ENCODE peak calls at places on chromosomes 4 and X, in ten cellular contexts. V is PC-9, C is mesothelial cell of epicardium, D is OCI-LY7, W is neural crest cell, G is lower leg skin, N is left ventricle myocardium inferior, H is uterus, Z is AG10803, L is body of pancreas. T is an unnamed sample.

GRCh38 chrX:39619182-39620009 is 478.4 kb downstream of the BCOR start:
- DNase-seq in V (no peak), D (no peak), C (no peak), W (no peak), G (no peak), N (no peak), L (peak; percentile 75), Z (no peak), H (no peak), T (no peak)

GRCh38 chrX:50106051-50106450 is 94.8 kb downstream of the AKAP4 start:
- DNase-seq in D (no peak), V (no peak), H (no peak), N (no peak), W (no peak), G (no peak), L (no peak), C (no peak), Z (no peak), T (no peak)

GRCh38 chrX:23493941-23494374 is 159.3 kb downstream of the PTCHD1 start:
- DNase-seq in G (no peak), H (no peak), L (peak; percentile 63), Z (no peak), W (no peak), C (no peak), V (peak; percentile 73), D (peak; percentile 5), N (no peak), T (no peak)

GRCh38 chrX:119734897-119735339 is 23.5 kb upstream of the SOWAHD start:
- DNase-seq in G (no peak), H (no peak), Z (peak; percentile 9), L (peak; percentile 50), C (no peak), W (no peak), N (peak; percentile 66), D (no peak), V (no peak), T (no peak)

GRCh38 chr4:53937918-53938317 is 126.5 kb downstream of the CHIC2 start:
- DNase-seq in C (no peak), H (peak; percentile 42), Z (peak; percentile 44), V (no peak), W (no peak), N (no peak), G (no peak), L (no peak), D (no peak), T (no peak)

GRCh38 chr4:145285928-145286327 is 105.5 kb upstream of the OTUD4 start:
- DNase-seq in L (no peak), C (no peak), D (no peak), Z (peak; percentile 32), W (no peak), G (no peak), V (no peak), H (no peak), N (no peak), T (no peak)

GRCh38 chr4:150127757-150128156 is 49.5 kb downstream of the DCLK2 start:
- DNase-seq in N (no peak), G (no peak), D (no peak), H (no peak), L (no peak), W (no peak), Z (no peak), V (no peak), C (no peak), T (no peak)

GRCh38 chrX:123884809-123885408 is 25.1 kb downstream of the XIAP start:
- DNase-seq in W (peak; percentile 8), C (no peak), Z (peak; percentile 52), D (peak; percentile 69), G (no peak), L (peak; percentile 60), N (no peak), V (peak; percentile 66), H (no peak), T (no peak)

GRCh38 chr4:145041378-145041777 is 56.6 kb downstream of the ANAPC10 start:
- DNase-seq in V (no peak), G (no peak), N (no peak), Z (no peak), H (no peak), D (peak; percentile 66), W (no peak), L (no peak), C (no peak), T (peak; percentile 53)

GRCh38 chr4:71945791-71946190 is 86.0 kb upstream of the NPFFR2 start:
- DNase-seq in H (no peak), N (no peak), C (no peak), W (no peak), V (no peak), Z (no peak), G (no peak), D (no peak), L (no peak), T (no peak)

GRCh38 chr4:5893013-5893580 is at the start of gene CRMP1:
- DNase-seq in D (no peak), N (no peak), H (no peak), G (no peak), C (no peak), Z (no peak), V (no peak), W (peak; percentile 55), L (no peak), T (no peak)

GRCh38 chr4:174912919-174913543 is 5.1 kb upstream of the ADAM29 start:
- DNase-seq in N (no peak), H (no peak), C (no peak), D (no peak), W (no peak), Z (no peak), L (no peak), V (no peak), G (no peak), T (no peak)

GRCh38 chr4:153407906-153408305 is 58.3 kb upstream of the TMEM131L start:
- DNase-seq in H (no peak), Z (no peak), C (no peak), D (no peak), L (no peak), W (no peak), N (no peak), V (no peak), G (no peak), T (no peak)

GRCh38 chr4:176380352-176381157 is 60.8 kb downstream of the SPCS3 start:
- DNase-seq in W (no peak), L (no peak), N (no peak), G (no peak), Z (no peak), H (no peak), V (no peak), D (no peak), C (no peak), T (no peak)

GRCh38 chrX:85052636-85053343 is 49.1 kb downstream of the APOOL start:
- DNase-seq in C (no peak), D (peak; percentile 1), N (no peak), V (peak; percentile 60), L (no peak), G (no peak), Z (peak; percentile 78), W (no peak), H (no peak), T (no peak)

GRCh38 chrX:101449279-101449678 is 36.0 kb upstream of the ARMCX4 start:
- DNase-seq in D (no peak), Z (no peak), H (no peak), N (no peak), G (no peak), C (no peak), V (no peak), W (no peak), L (no peak), T (no peak)

GRCh38 chrX:11530621-11531020 is 135.1 kb downstream of the ARHGAP6 start:
- DNase-seq in C (no peak), V (no peak), Z (peak; percentile 25), N (no peak), W (no peak), D (no peak), H (no peak), L (no peak), G (no peak), T (no peak)

GRCh38 chr4:133190098-133190497 is 41.0 kb downstream of the PCDH10 start:
- DNase-seq in C (no peak), D (no peak), Z (no peak), H (no peak), V (no peak), G (no peak), L (no peak), N (no peak), W (no peak), T (no peak)

GRCh38 chrX:47752685-47753084 is 84.0 kb upstream of the ZNF81 start:
- DNase-seq in G (no peak), V (no peak), W (no peak), H (no peak), L (no peak), Z (no peak), C (no peak), D (no peak), N (no peak), T (no peak)

GRCh38 chr4:65007841-65008439 is 598.7 kb upstream of the TECRL start:
- DNase-seq in G (no peak), L (peak; percentile 13), D (peak; percentile 53), C (no peak), H (no peak), V (no peak), N (no peak), Z (peak; percentile 6), W (peak; percentile 15), T (no peak)
- TF ChIP-seq CTCF in G (no peak), L (no peak), D (peak; percentile 85), C (peak; percentile 76), H (peak; percentile 28), V (peak; percentile 60), N (peak; percentile 56), Z (peak; percentile 40), W (peak; percentile 83), T (peak; percentile 23)

DNA sequence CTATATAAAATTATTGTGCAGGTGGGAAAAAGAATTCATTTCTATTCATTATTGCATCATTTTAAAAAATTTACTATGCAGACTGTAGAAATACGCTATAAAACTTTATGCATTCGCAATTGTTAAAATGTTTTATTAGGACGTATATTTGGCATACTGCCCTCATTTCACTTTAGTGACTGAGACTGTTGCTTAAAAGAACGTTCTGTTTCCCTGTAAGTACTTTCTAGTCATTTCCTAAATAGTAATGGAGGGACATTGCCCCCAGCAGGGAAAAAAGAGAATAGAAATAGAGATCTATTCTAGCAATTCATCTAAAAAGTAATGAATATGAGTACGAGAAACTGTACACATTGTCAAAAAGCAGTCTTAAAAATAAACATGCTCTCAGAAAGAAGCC is 1295.8 kb upstream of the TENM3 start:
- DNase-seq in V (no peak), G (no peak), H (no peak), N (no peak), Z (peak; percentile 59), L (no peak), W (no peak), D (peak; percentile 43), C (no peak), T (no peak)
- TF ChIP-seq CTCF in V (no peak), G (no peak), H (no peak), N (no peak), Z (peak; percentile 68), L (no peak), W (peak; percentile 32), D (peak; percentile 63), C (no peak), T (no peak)

GRCh38 chrX:427812-428725 is 41.4 kb upstream of the PPP2R3B start:
- DNase-seq in V (no peak), D (peak; percentile 39), N (no peak), W (peak; percentile 65), Z (peak; percentile 19), L (no peak), C (no peak), G (no peak), H (no peak), T (no peak)
- TF ChIP-seq CTCF in V (no peak), D (peak; percentile 53), N (no peak), W (peak; percentile 65), Z (peak; percentile 38), L (no peak), C (peak; percentile 39), G (no peak), H (no peak), T (no peak)

GRCh38 chr4:125736057-125736456 is 421.3 kb downstream of the FAT4 start:
- DNase-seq in H (no peak), C (no peak), G (no peak), D (no peak), V (no peak), N (no peak), Z (peak; percentile 53), W (no peak), L (no peak), T (no peak)
- TF ChIP-seq CTCF in H (no peak), C (no peak), G (no peak), D (peak; percentile 29), V (no peak), N (no peak), Z (peak; percentile 31), W (no peak), L (no peak), T (no peak)